ENCODE peak calls at places on chromosomes 4 and X, in four cellular contexts. One of them, this sample, is unnamed.

GRCh38 chr4:178293601-178294000 is 851.4 kb upstream of the AGA start:
- DNase-seq in GM20000: no peak
- DNase-seq in spleen: no peak
- DNase-seq in GM10248: no peak
- DNase-seq in this sample: no peak

GRCh38 chrX:120604359-120604782 is 470 bp downstream of the MCTS1 start:
- DNase-seq in GM20000: peak
- DNase-seq in spleen: no peak
- DNase-seq in GM10248: peak
- DNase-seq in this sample: peak

GRCh38 chrX:137278825-137279224 is 245.0 kb upstream of the GPR101 start:
- DNase-seq in GM20000: no peak
- DNase-seq in spleen: no peak
- DNase-seq in GM10248: no peak
- DNase-seq in this sample: no peak

GRCh38 chrX:45850775-45851433 is 650.2 kb upstream of the DIPK2B start:
- DNase-seq in GM20000: peak
- DNase-seq in spleen: peak
- DNase-seq in GM10248: peak
- DNase-seq in this sample: peak

GRCh38 chrX:141220342-141221008 is 21.8 kb downstream of the SPANXC start:
- DNase-seq in GM20000: no peak
- DNase-seq in spleen: no peak
- DNase-seq in GM10248: no peak
- DNase-seq in this sample: peak

GRCh38 chrX:108439961-108440696 is 491 bp downstream of the COL4A5 start:
- DNase-seq in GM20000: no peak
- DNase-seq in spleen: no peak
- DNase-seq in GM10248: no peak
- DNase-seq in this sample: no peak

GRCh38 chr4:106763044-106763443 is 273.1 kb downstream of the DKK2 start:
- DNase-seq in GM20000: no peak
- DNase-seq in spleen: no peak
- DNase-seq in GM10248: no peak
- DNase-seq in this sample: no peak

GRCh38 chr4:3867403-3868100 is 101.4 kb downstream of the ADRA2C start:
- DNase-seq in GM20000: no peak
- DNase-seq in spleen: peak
- DNase-seq in GM10248: no peak
- DNase-seq in this sample: no peak

GRCh38 chrX:68428431-68428830 is 4.9 kb downstream of the OPHN1 start:
- DNase-seq in GM20000: no peak
- DNase-seq in spleen: no peak
- DNase-seq in GM10248: no peak
- DNase-seq in this sample: peak

GRCh38 chrX:42422961-42423360 is 355.0 kb downstream of the PPP1R2C start:
- DNase-seq in GM20000: no peak
- DNase-seq in spleen: no peak
- DNase-seq in GM10248: no peak
- DNase-seq in this sample: no peak

GRCh38 chrX:136880003-136880451 is 498 bp downstream of the RBMX start:
- DNase-seq in GM20000: peak
- DNase-seq in spleen: peak
- DNase-seq in GM10248: no peak
- DNase-seq in this sample: no peak

GRCh38 chr4:154854362-154854761 is 73.3 kb downstream of the RBM46 start:
- DNase-seq in GM20000: no peak
- DNase-seq in spleen: no peak
- DNase-seq in GM10248: no peak
- DNase-seq in this sample: no peak

GRCh38 chr4:15234101-15234500 is 193.7 kb upstream of the C1QTNF7 start:
- DNase-seq in GM20000: no peak
- DNase-seq in spleen: no peak
- DNase-seq in GM10248: no peak
- DNase-seq in this sample: peak

GRCh38 chr4:148978301-148978700 is 536.1 kb upstream of the NR3C2 start:
- DNase-seq in GM20000: no peak
- DNase-seq in spleen: no peak
- DNase-seq in GM10248: no peak
- DNase-seq in this sample: no peak

GRCh38 chr4:37188100-37188499 is 56.4 kb upstream of the NWD2 start:
- DNase-seq in GM20000: no peak
- DNase-seq in spleen: no peak
- DNase-seq in GM10248: no peak
- DNase-seq in this sample: no peak

GRCh38 chrX:97685753-97686152 is 802.0 kb downstream of the RPA4 start:
- DNase-seq in GM20000: peak
- DNase-seq in spleen: no peak
- DNase-seq in GM10248: peak
- DNase-seq in this sample: peak

GRCh38 chr4:41154814-41155177 is 59.5 kb downstream of the APBB2 start:
- DNase-seq in GM20000: no peak
- DNase-seq in spleen: no peak
- DNase-seq in GM10248: no peak
- DNase-seq in this sample: no peak

GRCh38 chr4:48912349-48912748 is 5.8 kb upstream of the OCIAD2 start:
- DNase-seq in GM20000: no peak
- DNase-seq in spleen: no peak
- DNase-seq in GM10248: no peak
- DNase-seq in this sample: no peak

GRCh38 chrX:107482046-107482445 is 32.6 kb downstream of the FRMPD3 start:
- DNase-seq in GM20000: no peak
- DNase-seq in spleen: no peak
- DNase-seq in GM10248: no peak
- DNase-seq in this sample: no peak

GRCh38 chrX:22963186-22963585 is 36.6 kb upstream of the DDX53 start:
- DNase-seq in GM20000: no peak
- DNase-seq in spleen: no peak
- DNase-seq in GM10248: no peak
- DNase-seq in this sample: no peak

GRCh38 chrX:102712216-102712966 is at the start of gene GPRASP2:
- DNase-seq in GM20000: no peak
- DNase-seq in spleen: peak
- DNase-seq in GM10248: no peak
- DNase-seq in this sample: no peak

GRCh38 chrX:20530319-20530979 is 263.7 kb upstream of the RPS6KA3 start:
- DNase-seq in GM20000: peak
- DNase-seq in spleen: no peak
- DNase-seq in GM10248: peak
- DNase-seq in this sample: peak

GRCh38 chr4:139167774-139168444 is 9.1 kb downstream of the ELF2 start:
- DNase-seq in GM20000: peak
- DNase-seq in spleen: no peak
- DNase-seq in GM10248: no peak
- DNase-seq in this sample: peak

GRCh38 chr4:110681381-110681780 is 58.5 kb upstream of the PITX2 start:
- DNase-seq in GM20000: no peak
- DNase-seq in spleen: no peak
- DNase-seq in GM10248: no peak
- DNase-seq in this sample: no peak

GRCh38 chr4:143307536-143307935 is 29.1 kb upstream of the GAB1 start:
- DNase-seq in GM20000: no peak
- DNase-seq in spleen: no peak
- DNase-seq in GM10248: no peak
- DNase-seq in this sample: no peak

GRCh38 chr4:180767330-180767729 is 1475.9 kb upstream of the TENM3 start:
- DNase-seq in GM20000: no peak
- DNase-seq in spleen: no peak
- DNase-seq in GM10248: no peak
- DNase-seq in this sample: no peak

GRCh38 chr4:159283697-159284492 is 181.0 kb downstream of the RAPGEF2 start:
- DNase-seq in GM20000: no peak
- DNase-seq in spleen: no peak
- DNase-seq in GM10248: no peak
- DNase-seq in this sample: peak

GRCh38 chr4:86380176-86380724 is 20.4 kb upstream of the MAPK10 start:
- DNase-seq in GM20000: no peak
- DNase-seq in spleen: no peak
- DNase-seq in GM10248: no peak
- DNase-seq in this sample: no peak

GRCh38 chrX:42106556-42106955 is 183.2 kb upstream of the CASK start:
- DNase-seq in GM20000: no peak
- DNase-seq in spleen: no peak
- DNase-seq in GM10248: no peak
- DNase-seq in this sample: no peak

GRCh38 chr4:67459164-67459563 is 86.1 kb downstream of the CENPC start:
- DNase-seq in GM20000: no peak
- DNase-seq in spleen: no peak
- DNase-seq in GM10248: no peak
- DNase-seq in this sample: no peak

GRCh38 chr4:107034982-107035710 is 967 bp downstream of the DKK2 start:
- DNase-seq in GM20000: no peak
- DNase-seq in spleen: peak
- DNase-seq in GM10248: peak
- DNase-seq in this sample: peak

GRCh38 chrX:24899391-24899790 is 116.4 kb downstream of the ARX start:
- DNase-seq in GM20000: no peak
- DNase-seq in spleen: no peak
- DNase-seq in GM10248: no peak
- DNase-seq in this sample: no peak

GRCh38 chrX:64204252-64204651 is 1.3 kb downstream of the AMER1 start:
- DNase-seq in GM20000: no peak
- DNase-seq in spleen: peak
- DNase-seq in GM10248: no peak
- DNase-seq in this sample: no peak

GRCh38 chrX:138057883-138058282 is 492.0 kb downstream of the ZIC3 start:
- DNase-seq in GM20000: no peak
- DNase-seq in spleen: no peak
- DNase-seq in GM10248: no peak
- DNase-seq in this sample: no peak

GRCh38 chr4:37767019-37767418 is 59.5 kb upstream of the PGM2 start:
- DNase-seq in GM20000: no peak
- DNase-seq in spleen: no peak
- DNase-seq in GM10248: no peak
- DNase-seq in this sample: no peak

GRCh38 chrX:154525606-154526490 is 9.8 kb upstream of the FAM3A start:
- DNase-seq in GM20000: no peak
- DNase-seq in spleen: no peak
- DNase-seq in GM10248: no peak
- DNase-seq in this sample: no peak

GRCh38 chr4:125112536-125112935 is 202.2 kb upstream of the FAT4 start:
- DNase-seq in GM20000: no peak
- DNase-seq in spleen: no peak
- DNase-seq in GM10248: no peak
- DNase-seq in this sample: no peak

DNA sequence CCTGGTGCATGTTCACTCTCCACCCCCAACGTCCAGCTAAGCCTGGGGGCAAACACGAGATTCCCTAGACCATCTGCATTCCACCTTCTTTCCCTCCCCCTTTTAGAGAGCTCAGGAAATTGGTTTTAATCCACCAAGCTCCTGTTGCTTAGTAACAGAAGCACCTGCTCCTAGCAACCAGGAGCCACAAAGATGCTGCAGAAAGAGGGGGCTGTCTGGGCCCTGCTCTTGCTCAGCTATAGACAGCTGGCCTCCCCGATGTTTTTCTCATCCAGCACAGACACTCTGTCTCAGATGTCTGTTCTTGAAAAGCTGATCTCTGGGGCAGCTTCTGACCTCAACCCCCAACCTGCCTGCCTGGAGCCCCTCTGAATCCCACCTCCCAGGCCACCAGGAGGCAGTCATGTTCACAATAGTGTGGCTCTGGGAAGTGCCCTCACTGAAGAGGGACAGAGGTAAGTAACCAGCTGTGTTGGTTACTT is 71.5 kb downstream of the SLC16A2 start:
- DNase-seq in GM20000: no peak
- DNase-seq in spleen: no peak
- DNase-seq in GM10248: no peak
- DNase-seq in this sample: no peak
- TF ChIP-seq CTCF in GM20000: peak
- TF ChIP-seq CTCF in spleen: no peak
- TF ChIP-seq CTCF in GM10248: peak
- TF ChIP-seq CTCF in this sample: peak

GRCh38 chr4:119284876-119285611 is 36.9 kb downstream of the FABP2 start:
- DNase-seq in GM20000: no peak
- DNase-seq in spleen: no peak
- DNase-seq in GM10248: no peak
- DNase-seq in this sample: no peak
- TF ChIP-seq CTCF in GM20000: no peak
- TF ChIP-seq CTCF in spleen: no peak
- TF ChIP-seq CTCF in GM10248: no peak
- TF ChIP-seq CTCF in this sample: no peak

GRCh38 chrX:18996536-18996935 is 12.6 kb upstream of the PHKA2 start:
- DNase-seq in GM20000: no peak
- DNase-seq in spleen: no peak
- DNase-seq in GM10248: no peak
- DNase-seq in this sample: no peak
- TF ChIP-seq CTCF in GM20000: no peak
- TF ChIP-seq CTCF in spleen: no peak
- TF ChIP-seq CTCF in GM10248: no peak
- TF ChIP-seq CTCF in this sample: no peak

GRCh38 chr4:23932935-23933334 is 43.1 kb upstream of the PPARGC1A start:
- DNase-seq in GM20000: no peak
- DNase-seq in spleen: no peak
- DNase-seq in GM10248: no peak
- DNase-seq in this sample: no peak

GRCh38 chr4:23931489-23931830 is 41.6 kb upstream of the PPARGC1A start:
- DNase-seq in GM20000: no peak
- DNase-seq in spleen: no peak
- DNase-seq in GM10248: no peak
- DNase-seq in this sample: no peak

GRCh38 chr4:23934223-23934622 is 44.4 kb upstream of the PPARGC1A start:
- DNase-seq in GM20000: no peak
- DNase-seq in spleen: no peak
- DNase-seq in GM10248: no peak
- DNase-seq in this sample: no peak

GRCh38 chr4:23930750-23931488 is 41.1 kb upstream of the PPARGC1A start:
- DNase-seq in GM20000: no peak
- DNase-seq in spleen: no peak
- DNase-seq in GM10248: no peak
- DNase-seq in this sample: peak

GRCh38 chr4:23932186-23932585 is 42.3 kb upstream of the PPARGC1A start:
- DNase-seq in GM20000: no peak
- DNase-seq in spleen: no peak
- DNase-seq in GM10248: no peak
- DNase-seq in this sample: no peak
- TF ChIP-seq CTCF in GM20000: no peak
- TF ChIP-seq CTCF in spleen: no peak
- TF ChIP-seq CTCF in GM10248: no peak
- TF ChIP-seq CTCF in this sample: no peak

DNA sequence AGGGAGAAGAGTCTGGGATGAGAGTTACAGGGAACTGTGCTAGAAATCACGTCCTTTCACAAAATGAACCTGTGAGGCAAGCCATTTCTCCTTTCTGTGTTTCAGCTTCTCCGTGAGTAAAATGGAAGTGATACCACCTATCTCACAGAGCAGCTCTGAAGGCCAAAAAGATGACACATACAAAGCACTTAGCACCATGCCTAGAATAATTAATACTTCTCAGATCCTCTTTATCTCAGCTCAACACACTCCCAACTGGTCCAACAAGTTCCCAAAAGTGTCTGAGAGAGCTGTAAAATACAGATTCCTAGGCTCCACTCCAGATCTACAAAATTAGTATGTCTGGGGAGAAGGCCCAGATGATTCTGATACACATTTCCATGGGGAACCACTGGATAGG is 38.3 kb downstream of the LHFPL1 start:
- DNase-seq in GM20000: peak
- DNase-seq in spleen: no peak
- DNase-seq in GM10248: peak
- DNase-seq in this sample: no peak
- TF ChIP-seq CTCF in GM20000: no peak
- TF ChIP-seq CTCF in spleen: no peak
- TF ChIP-seq CTCF in GM10248: no peak
- TF ChIP-seq CTCF in this sample: no peak